ENCODE peak calls at places on chromosomes 5 and 9, in eight cellular contexts. I is ecto neural progenitor cell; J is amniotic epithelial cell; G is neural crest cell; Z is hippocampal formation; H is stimulated activated CD4-positive, alpha-beta T cell treated with anti-CD3 and anti-CD28 coated beads, Interleukin-12 subunit alpha, Interleukin-12 subunit beta, amount 100 ng/mL, for 4 hours; S is RWPE1; R is activated CD4-positive, alpha-beta T cell treated with anti-CD3 and anti-CD28 coated beads, Interleukin-2, amount 50 U/mL, for 48 hours. D is an unnamed sample.

GRCh38 chr5:71907001-71907564 is 188.0 kb downstream of the CARTPT start:
- DNase-seq in I (no peak), J (no peak), G (no peak), Z (no peak), H (no peak), S (peak; percentile 60), R (no peak), D (no peak)

GRCh38 chr9:124132671-124133147 is 121.1 kb downstream of the LHX2 start:
- DNase-seq in I (no peak), J (peak; percentile 90), G (no peak), Z (no peak), H (no peak), S (no peak), R (no peak), D (no peak)

GRCh38 chr5:73435640-73436534 is 12.7 kb downstream of the FOXD1 start:
- DNase-seq in I (no peak), J (no peak), G (no peak), Z (no peak), H (no peak), S (no peak), R (no peak), D (no peak)

GRCh38 chr5:159788835-159789331 is 127.4 kb upstream of the ADRA1B start:
- DNase-seq in I (no peak), J (no peak), G (no peak), Z (no peak), H (no peak), S (no peak), R (no peak), D (no peak)

GRCh38 chr5:137164961-137165360 is 334.2 kb downstream of the SPOCK1 start:
- DNase-seq in I (no peak), J (no peak), G (no peak), Z (no peak), H (no peak), S (no peak), R (no peak), D (no peak)

GRCh38 chr5:5069851-5070250 is 70.3 kb upstream of the ADAMTS16 start:
- DNase-seq in I (no peak), J (no peak), G (no peak), Z (no peak), H (no peak), S (no peak), R (no peak), D (no peak)

GRCh38 chr5:15615859-15616258 is 115.9 kb downstream of the FBXL7 start:
- DNase-seq in I (no peak), J (no peak), G (no peak), Z (no peak), H (no peak), S (no peak), R (no peak), D (peak; percentile 53)

GRCh38 chr5:37663538-37663937 is 176.3 kb downstream of the GDNF start:
- DNase-seq in I (no peak), J (no peak), G (no peak), Z (no peak), H (no peak), S (no peak), R (no peak), D (no peak)

GRCh38 chr9:3884736-3885135 is 358.9 kb upstream of the RFX3 start:
- DNase-seq in I (no peak), J (no peak), G (no peak), Z (no peak), H (no peak), S (no peak), R (no peak), D (no peak)

GRCh38 chr9:2872941-2873323 is 29.0 kb upstream of the PUM3 start:
- DNase-seq in I (no peak), J (no peak), G (no peak), Z (no peak), H (no peak), S (no peak), R (peak; percentile 16), D (no peak)

GRCh38 chr5:56360816-56361215 is 127.7 kb upstream of the ANKRD55 start:
- DNase-seq in I (no peak), J (peak; percentile 95), G (no peak), Z (no peak), H (no peak), S (no peak), R (no peak), D (peak; percentile 39)

GRCh38 chr5:135135530-135136201 is 101.6 kb upstream of the PITX1 start:
- DNase-seq in I (no peak), J (peak; percentile 77), G (no peak), Z (no peak), H (no peak), S (peak; percentile 74), R (no peak), D (peak; percentile 64)

GRCh38 chr5:143086851-143087637 is 316.4 kb downstream of the NR3C1 start:
- DNase-seq in I (no peak), J (peak; percentile 42), G (no peak), Z (no peak), H (no peak), S (peak; percentile 85), R (no peak), D (peak; percentile 55)

GRCh38 chr9:107952773-107953172 is 463.2 kb upstream of the KLF4 start:
- DNase-seq in I (no peak), J (no peak), G (no peak), Z (no peak), H (no peak), S (peak; percentile 76), R (no peak), D (no peak)

GRCh38 chr9:128987800-128988199 is 40.3 kb downstream of the NUP188 start:
- DNase-seq in I (no peak), J (peak; percentile 82), G (no peak), Z (peak; percentile 33), H (no peak), S (no peak), R (no peak), D (peak; percentile 81)

GRCh38 chr5:52657231-52657645 is 130.5 kb upstream of the ITGA1 start:
- DNase-seq in I (no peak), J (peak; percentile 59), G (no peak), Z (peak; percentile 49), H (no peak), S (peak; percentile 59), R (no peak), D (peak; percentile 55)

GRCh38 chr9:130640681-130641080 is 23.7 kb upstream of the PRDM12 start:
- DNase-seq in I (no peak), J (no peak), G (no peak), Z (no peak), H (no peak), S (no peak), R (no peak), D (no peak)

GRCh38 chr5:147384346-147385193 is 125.3 kb downstream of the DPYSL3 start:
- DNase-seq in I (no peak), J (peak; percentile 63), G (no peak), Z (no peak), H (no peak), S (no peak), R (no peak), D (no peak)

GRCh38 chr5:91434348-91434747 is 51.2 kb upstream of the ARRDC3 start:
- DNase-seq in I (no peak), J (peak; percentile 19), G (no peak), Z (no peak), H (no peak), S (no peak), R (no peak), D (no peak)

GRCh38 chr5:140631831-140632365 is 1.1 kb downstream of the CD14 start:
- DNase-seq in I (no peak), J (no peak), G (no peak), Z (no peak), H (no peak), S (no peak), R (no peak), D (no peak)

GRCh38 chr5:14097998-14098471 is 45.1 kb upstream of the TRIO start:
- DNase-seq in I (no peak), J (peak; percentile 61), G (no peak), Z (no peak), H (no peak), S (no peak), R (no peak), D (peak; percentile 80)

GRCh38 chr9:127053908-127054307 is 68.5 kb downstream of the ANGPTL2 start:
- DNase-seq in I (no peak), J (no peak), G (no peak), Z (no peak), H (no peak), S (no peak), R (no peak), D (no peak)

GRCh38 chr5:178058321-178059012 is 54.9 kb upstream of the N4BP3 start:
- DNase-seq in I (no peak), J (no peak), G (no peak), Z (no peak), H (no peak), S (no peak), R (no peak), D (no peak)

GRCh38 chr5:1784197-1785050 is 15.2 kb downstream of the MRPL36 start:
- DNase-seq in I (no peak), J (no peak), G (no peak), Z (no peak), H (no peak), S (no peak), R (no peak), D (no peak)

GRCh38 chr9:124754289-124754688 is 16.8 kb downstream of the NR6A1 start:
- DNase-seq in I (no peak), J (peak; percentile 27), G (no peak), Z (no peak), H (no peak), S (peak; percentile 43), R (no peak), D (no peak)

GRCh38 chr5:68093455-68094159 is 121.9 kb upstream of the PIK3R1 start:
- DNase-seq in I (no peak), J (no peak), G (no peak), Z (no peak), H (no peak), S (no peak), R (no peak), D (no peak)

GRCh38 chr5:117539692-117540091 is 965.1 kb upstream of the SEMA6A start:
- DNase-seq in I (no peak), J (no peak), G (no peak), Z (no peak), H (no peak), S (no peak), R (no peak), D (no peak)

GRCh38 chr5:31385774-31386537 is 145.9 kb downstream of the DROSHA start:
- DNase-seq in I (no peak), J (no peak), G (no peak), Z (no peak), H (no peak), S (peak; percentile 19), R (no peak), D (no peak)

GRCh38 chr9:17509698-17510097 is 69.2 kb upstream of the SH3GL2 start:
- DNase-seq in I (no peak), J (peak; percentile 7), G (no peak), Z (no peak), H (no peak), S (no peak), R (no peak), D (peak; percentile 43)

GRCh38 chr5:160929343-160929742 is 77.3 kb upstream of the ATP10B start:
- DNase-seq in I (peak; percentile 33), J (no peak), G (no peak), Z (no peak), H (no peak), S (no peak), R (no peak), D (no peak)